ENCODE peak calls at places on chromosomes 7 and 10, in six cellular contexts. One of them, this sample, is unnamed.

GRCh38 chr7:88354999-88355398 is 48.3 kb upstream of the STEAP4 start:
- DNase-seq in right atrium auricular region: no peak
- DNase-seq in fibroblast of mammary gland: no peak
- DNase-seq in mammary epithelial cell: no peak
- DNase-seq in foreskin fibroblast: no peak
- DNase-seq in upper lobe of left lung: no peak
- DNase-seq in this sample: no peak

GRCh38 chr7:12518920-12519681 is 51.4 kb upstream of the SCIN start:
- DNase-seq in foreskin fibroblast: peak; percentile 22
- DNase-seq in upper lobe of left lung: no peak
- DNase-seq in right atrium auricular region: no peak
- DNase-seq in fibroblast of mammary gland: peak; percentile 17
- DNase-seq in mammary epithelial cell: peak; percentile 8
- DNase-seq in this sample: peak; percentile 4

GRCh38 chr7:139976838-139977656 is 85.7 kb downstream of the PARP12 start:
- DNase-seq in mammary epithelial cell: no peak
- DNase-seq in upper lobe of left lung: no peak
- DNase-seq in right atrium auricular region: no peak
- DNase-seq in foreskin fibroblast: no peak
- DNase-seq in fibroblast of mammary gland: no peak
- DNase-seq in this sample: no peak

GRCh38 chr10:65793738-65794425 is 1132.0 kb upstream of the LRRTM3 start:
- DNase-seq in fibroblast of mammary gland: no peak
- DNase-seq in foreskin fibroblast: no peak
- DNase-seq in mammary epithelial cell: peak; percentile 57
- DNase-seq in right atrium auricular region: no peak
- DNase-seq in upper lobe of left lung: peak; percentile 59
- DNase-seq in this sample: no peak

GRCh38 chr7:538764-539685 is 19.4 kb upstream of the PDGFA start:
- DNase-seq in right atrium auricular region: no peak
- DNase-seq in foreskin fibroblast: no peak
- DNase-seq in fibroblast of mammary gland: no peak
- DNase-seq in mammary epithelial cell: peak; percentile 85
- DNase-seq in upper lobe of left lung: peak; percentile 55
- DNase-seq in this sample: no peak

GRCh38 chr7:29921404-29922010 is 68.1 kb downstream of the SCRN1 start:
- DNase-seq in fibroblast of mammary gland: peak; percentile 70
- DNase-seq in upper lobe of left lung: peak; percentile 40
- DNase-seq in right atrium auricular region: no peak
- DNase-seq in foreskin fibroblast: peak; percentile 76
- DNase-seq in mammary epithelial cell: peak; percentile 45
- DNase-seq in this sample: peak; percentile 76

GRCh38 chr7:128869138-128869943 is 6.7 kb downstream of the ATP6V1F start:
- DNase-seq in foreskin fibroblast: peak; percentile 74
- DNase-seq in right atrium auricular region: no peak
- DNase-seq in fibroblast of mammary gland: peak; percentile 32
- DNase-seq in mammary epithelial cell: peak; percentile 36
- DNase-seq in upper lobe of left lung: peak; percentile 38
- DNase-seq in this sample: peak; percentile 25

GRCh38 chr10:129658673-129659072 is 191.6 kb downstream of the MGMT start:
- DNase-seq in mammary epithelial cell: no peak
- DNase-seq in right atrium auricular region: no peak
- DNase-seq in upper lobe of left lung: no peak
- DNase-seq in foreskin fibroblast: no peak
- DNase-seq in fibroblast of mammary gland: no peak
- DNase-seq in this sample: no peak

GRCh38 chr7:149239345-149240143 is at the start of gene ZNF212:
- DNase-seq in mammary epithelial cell: peak; percentile 85
- DNase-seq in right atrium auricular region: peak; percentile 88
- DNase-seq in upper lobe of left lung: peak; percentile 97
- DNase-seq in fibroblast of mammary gland: peak; percentile 82
- DNase-seq in foreskin fibroblast: peak; percentile 96
- DNase-seq in this sample: peak; percentile 90

GRCh38 chr7:125878990-125879389 is 949.4 kb upstream of the POT1 start:
- DNase-seq in mammary epithelial cell: no peak
- DNase-seq in foreskin fibroblast: no peak
- DNase-seq in upper lobe of left lung: no peak
- DNase-seq in right atrium auricular region: no peak
- DNase-seq in fibroblast of mammary gland: no peak
- DNase-seq in this sample: no peak

GRCh38 chr7:121138262-121138933 is 149.9 kb downstream of the CPED1 start:
- DNase-seq in right atrium auricular region: no peak
- DNase-seq in fibroblast of mammary gland: no peak
- DNase-seq in upper lobe of left lung: no peak
- DNase-seq in mammary epithelial cell: peak; percentile 64
- DNase-seq in foreskin fibroblast: no peak
- DNase-seq in this sample: no peak

GRCh38 chr10:90319188-90319914 is 538.5 kb downstream of the HTR7 start:
- DNase-seq in foreskin fibroblast: peak; percentile 94
- DNase-seq in mammary epithelial cell: peak; percentile 90
- DNase-seq in fibroblast of mammary gland: peak; percentile 95
- DNase-seq in right atrium auricular region: no peak
- DNase-seq in upper lobe of left lung: no peak
- DNase-seq in this sample: peak; percentile 75

GRCh38 chr7:100944138-100944537 is 5.2 kb upstream of the MUC3A start:
- DNase-seq in upper lobe of left lung: no peak
- DNase-seq in fibroblast of mammary gland: no peak
- DNase-seq in right atrium auricular region: no peak
- DNase-seq in foreskin fibroblast: no peak
- DNase-seq in mammary epithelial cell: no peak
- DNase-seq in this sample: no peak

DNA sequence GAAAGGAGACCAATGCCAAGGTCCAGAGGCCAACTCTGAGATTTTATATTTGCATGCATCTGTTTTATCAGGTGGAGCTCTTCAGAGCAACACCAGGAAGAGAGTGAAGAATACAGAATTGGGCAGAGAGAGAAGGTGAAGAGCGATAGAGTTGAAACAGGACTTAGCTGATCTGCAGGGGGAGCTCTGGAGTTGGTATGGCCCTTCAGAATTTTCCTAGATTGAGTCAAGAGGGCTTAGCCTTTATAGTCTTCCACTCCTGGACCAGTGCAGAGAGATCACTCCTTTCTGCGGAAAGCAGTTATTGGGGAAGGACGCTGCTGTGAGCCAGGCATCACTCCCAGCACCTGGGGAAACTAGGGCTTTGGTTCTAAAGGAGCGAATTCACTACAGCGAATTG is 105.0 kb upstream of the DGKB start:
- DNase-seq in right atrium auricular region: no peak
- DNase-seq in mammary epithelial cell: peak; percentile 12
- DNase-seq in fibroblast of mammary gland: peak; percentile 7
- DNase-seq in foreskin fibroblast: peak; percentile 16
- DNase-seq in upper lobe of left lung: no peak
- DNase-seq in this sample: peak; percentile 38
- TF ChIP-seq CTCF in right atrium auricular region: no peak
- TF ChIP-seq CTCF in mammary epithelial cell: peak; percentile 57
- TF ChIP-seq CTCF in fibroblast of mammary gland: peak; percentile 39
- TF ChIP-seq CTCF in foreskin fibroblast: peak; percentile 41
- TF ChIP-seq CTCF in upper lobe of left lung: no peak
- TF ChIP-seq CTCF in this sample: peak; percentile 39

GRCh38 chr10:135601-136464 is 578 bp downstream of the ZMYND11 start:
- DNase-seq in foreskin fibroblast: peak; percentile 80
- DNase-seq in fibroblast of mammary gland: peak; percentile 46
- DNase-seq in right atrium auricular region: no peak
- DNase-seq in mammary epithelial cell: peak; percentile 53
- DNase-seq in upper lobe of left lung: peak; percentile 70
- DNase-seq in this sample: peak; percentile 57

GRCh38 chr10:134205-134742 is 981 bp upstream of the ZMYND11 start:
- DNase-seq in mammary epithelial cell: peak; percentile 23
- DNase-seq in upper lobe of left lung: no peak
- DNase-seq in foreskin fibroblast: no peak
- DNase-seq in fibroblast of mammary gland: peak; percentile 10
- DNase-seq in right atrium auricular region: no peak
- DNase-seq in this sample: no peak

GRCh38 chr10:134743-135600 is at the start of gene ZMYND11:
- DNase-seq in right atrium auricular region: no peak
- DNase-seq in upper lobe of left lung: peak; percentile 73
- DNase-seq in fibroblast of mammary gland: peak; percentile 41
- DNase-seq in foreskin fibroblast: peak; percentile 87
- DNase-seq in mammary epithelial cell: peak; percentile 60
- DNase-seq in this sample: peak; percentile 45

GRCh38 chr10:136465-136762 is 1.2 kb downstream of the ZMYND11 start:
- DNase-seq in fibroblast of mammary gland: no peak
- DNase-seq in mammary epithelial cell: no peak
- DNase-seq in right atrium auricular region: no peak
- DNase-seq in upper lobe of left lung: no peak
- DNase-seq in foreskin fibroblast: no peak
- DNase-seq in this sample: no peak

DNA sequence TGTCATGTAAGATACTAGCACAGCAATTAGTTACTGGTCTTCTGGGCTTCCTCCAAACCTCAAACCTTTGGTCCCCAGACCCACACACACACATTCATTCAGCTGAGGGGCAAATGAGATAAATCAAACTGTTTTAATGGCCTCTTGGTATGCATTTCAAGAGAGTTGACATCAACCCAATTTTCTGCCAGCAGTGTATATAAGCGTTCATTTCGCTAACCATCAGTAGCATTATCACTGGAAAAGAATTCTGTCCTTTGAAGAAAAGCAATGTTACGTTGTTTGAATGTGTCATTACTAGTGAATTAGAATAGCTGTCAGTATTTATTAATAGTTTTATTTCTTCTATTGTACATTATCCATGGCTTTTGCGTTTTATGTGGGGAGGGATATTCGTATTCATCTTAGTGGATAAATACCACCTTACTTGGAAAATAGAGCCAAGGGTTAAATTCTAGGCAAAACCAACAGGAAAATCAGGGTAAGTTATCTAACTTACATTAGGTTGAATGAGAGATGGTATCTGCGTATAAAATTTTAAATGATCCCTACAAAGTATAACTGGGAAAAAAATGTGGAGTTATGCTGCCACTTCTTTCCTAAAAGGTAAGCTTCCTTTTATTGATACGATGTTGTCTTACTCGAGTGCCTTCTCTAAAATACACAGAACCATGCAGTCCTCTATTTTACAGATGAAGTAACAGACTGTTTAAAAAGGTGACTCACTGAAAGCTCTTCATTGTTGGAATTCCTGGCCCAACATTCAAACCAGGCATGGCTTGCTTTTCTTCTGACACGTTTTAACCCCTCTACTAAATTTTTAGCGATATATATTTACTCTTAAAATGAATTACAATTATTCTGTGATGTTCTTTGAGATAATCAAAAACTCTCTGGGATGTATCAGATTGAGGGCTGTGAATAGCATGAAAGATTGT is 2.0 kb upstream of the ZMYND11 start:
- DNase-seq in upper lobe of left lung: no peak
- DNase-seq in right atrium auricular region: no peak
- DNase-seq in mammary epithelial cell: peak; percentile 46
- DNase-seq in foreskin fibroblast: peak; percentile 80
- DNase-seq in fibroblast of mammary gland: peak; percentile 64
- DNase-seq in this sample: peak; percentile 85
- H3K4me3 ChIP-seq in upper lobe of left lung: no peak overlapping the region
- H3K4me3 ChIP-seq in right atrium auricular region: no peak overlapping the region
- H3K4me3 ChIP-seq in mammary epithelial cell: no peak overlapping the region
- H3K4me3 ChIP-seq in foreskin fibroblast: peak overlapping the region; percentile 83
- H3K4me3 ChIP-seq in fibroblast of mammary gland: peak overlapping the region; percentile 71
- H3K4me3 ChIP-seq in this sample: no peak overlapping the region

GRCh38 chr10:102381983-102382382 is 13.5 kb upstream of the NFKB2 start:
- DNase-seq in mammary epithelial cell: no peak
- DNase-seq in right atrium auricular region: no peak
- DNase-seq in fibroblast of mammary gland: no peak
- DNase-seq in foreskin fibroblast: no peak
- DNase-seq in upper lobe of left lung: no peak
- DNase-seq in this sample: no peak

GRCh38 chr10:102382871-102383270 is 12.6 kb upstream of the NFKB2 start:
- DNase-seq in mammary epithelial cell: no peak
- DNase-seq in foreskin fibroblast: no peak
- DNase-seq in upper lobe of left lung: no peak
- DNase-seq in right atrium auricular region: no peak
- DNase-seq in fibroblast of mammary gland: no peak
- DNase-seq in this sample: no peak

GRCh38 chr10:102384606-102385429 is 10.7 kb upstream of the NFKB2 start:
- DNase-seq in upper lobe of left lung: peak; percentile 78
- DNase-seq in mammary epithelial cell: no peak
- DNase-seq in right atrium auricular region: no peak
- DNase-seq in fibroblast of mammary gland: peak; percentile 47
- DNase-seq in foreskin fibroblast: peak; percentile 87
- DNase-seq in this sample: peak; percentile 83

GRCh38 chr10:102379383-102379782 is 16.1 kb upstream of the NFKB2 start:
- DNase-seq in fibroblast of mammary gland: no peak
- DNase-seq in right atrium auricular region: no peak
- DNase-seq in upper lobe of left lung: no peak
- DNase-seq in mammary epithelial cell: no peak
- DNase-seq in foreskin fibroblast: no peak
- DNase-seq in this sample: no peak

DNA sequence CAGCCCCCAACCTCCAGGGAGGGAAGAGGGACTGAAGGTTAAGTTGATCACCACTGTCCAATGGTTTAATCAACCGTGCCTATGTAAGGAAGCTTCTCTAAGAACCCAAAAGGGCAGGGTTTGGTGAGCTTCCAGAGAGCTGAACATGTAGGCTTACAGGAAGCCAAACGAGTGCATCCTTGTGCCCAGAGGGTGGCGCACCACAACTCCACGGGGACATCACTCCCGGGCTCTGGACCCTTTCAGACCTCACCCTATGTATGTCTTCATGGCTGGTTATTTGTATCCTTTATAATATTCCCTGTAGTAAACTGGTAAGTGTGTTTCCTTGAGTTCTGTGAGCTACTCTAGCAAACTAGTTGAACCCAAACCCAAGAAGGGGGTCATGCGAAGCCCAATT is 11.5 kb upstream of the NFKB2 start:
- DNase-seq in fibroblast of mammary gland: peak; percentile 21
- DNase-seq in mammary epithelial cell: no peak
- DNase-seq in upper lobe of left lung: no peak
- DNase-seq in right atrium auricular region: no peak
- DNase-seq in foreskin fibroblast: peak; percentile 36
- DNase-seq in this sample: peak; percentile 28
- TF ChIP-seq CTCF in fibroblast of mammary gland: no peak
- TF ChIP-seq CTCF in mammary epithelial cell: peak; percentile 9
- TF ChIP-seq CTCF in upper lobe of left lung: no peak
- TF ChIP-seq CTCF in right atrium auricular region: no peak
- TF ChIP-seq CTCF in foreskin fibroblast: peak; percentile 28
- TF ChIP-seq CTCF in this sample: peak; percentile 22

DNA sequence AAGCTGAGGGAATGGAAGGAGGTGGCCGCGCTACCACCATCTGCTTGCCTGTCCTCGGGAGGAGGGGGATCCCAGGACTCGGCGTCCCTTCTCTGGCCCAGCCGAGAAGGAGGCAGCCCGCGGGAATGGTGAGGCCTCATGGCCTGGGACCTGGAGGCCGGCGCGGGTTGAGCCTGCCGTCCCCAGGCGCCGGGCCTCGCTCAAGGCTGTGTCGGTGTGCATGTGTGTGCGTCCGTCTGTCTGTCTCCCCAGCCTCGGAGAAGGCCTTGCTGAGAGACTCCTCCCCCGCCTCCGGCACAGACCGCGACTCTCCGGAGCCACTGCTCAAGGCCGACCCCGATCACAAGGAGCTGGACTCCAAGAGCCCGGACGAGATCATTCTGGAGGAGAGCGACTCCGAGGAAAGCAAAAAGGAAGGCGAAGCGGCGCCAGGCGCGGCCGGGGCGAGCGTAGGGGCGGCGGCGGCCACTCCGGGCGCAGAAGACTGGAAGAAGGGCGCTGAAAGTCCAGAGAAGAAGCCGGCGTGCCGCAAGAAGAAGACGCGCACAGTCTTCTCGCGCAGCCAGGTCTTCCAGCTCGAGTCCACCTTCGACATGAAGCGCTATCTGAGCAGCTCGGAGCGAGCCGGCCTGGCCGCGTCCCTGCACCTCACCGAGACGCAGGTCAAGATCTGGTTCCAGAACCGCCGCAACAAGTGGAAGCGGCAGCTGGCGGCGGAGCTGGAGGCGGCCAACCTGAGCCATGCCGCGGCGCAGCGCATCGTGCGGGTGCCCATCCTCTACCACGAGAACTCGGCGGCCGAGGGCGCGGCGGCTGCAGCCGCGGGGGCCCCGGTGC is 1.3 kb downstream of the HMX3 start:
- DNase-seq in right atrium auricular region: peak; percentile 56
- DNase-seq in fibroblast of mammary gland: no peak
- DNase-seq in upper lobe of left lung: no peak
- DNase-seq in mammary epithelial cell: peak; percentile 52
- DNase-seq in foreskin fibroblast: peak; percentile 48
- DNase-seq in this sample: no peak
- H3K4me3 ChIP-seq in right atrium auricular region: peak overlapping the region; percentile 47
- H3K4me3 ChIP-seq in fibroblast of mammary gland: no peak overlapping the region
- H3K4me3 ChIP-seq in upper lobe of left lung: peak overlapping the region; percentile 41
- H3K4me3 ChIP-seq in mammary epithelial cell: no peak overlapping the region
- H3K4me3 ChIP-seq in foreskin fibroblast: no peak overlapping the region
- H3K4me3 ChIP-seq in this sample: peak overlapping the region; percentile 8

This sample was measured in cardiac fibroblast.